ENCODE peak calls at places on chromosomes 7 and 10, in ten cellular contexts. Y is lower lobe of right lung; D is upper lobe of right lung; M is heart right ventricle; X is mammary epithelial cell; F is transverse colon; N is thoracic aorta; B is breast epithelium; Z is adrenal gland; E is CD8-positive, alpha-beta T cell. U is an unnamed sample.

GRCh38 chr7:22591271-22591670 is 91.3 kb upstream of the STEAP1B start:
- DNase-seq in Y (no peak), Z (no peak), B (no peak), E (no peak), D (no peak), F (no peak), M (no peak), X (peak; percentile 32), N (no peak), U (no peak)

GRCh38 chr7:81767883-81768282 is 2.0 kb downstream of the HGF start:
- DNase-seq in Z (no peak), D (no peak), Y (no peak), E (no peak), N (no peak), X (no peak), B (no peak), M (no peak), F (no peak), U (no peak)

GRCh38 chr10:95559466-95559865 is 1.7 kb downstream of the SORBS1 start:
- DNase-seq in E (no peak), Y (no peak), N (no peak), Z (no peak), X (no peak), B (no peak), F (no peak), D (no peak), M (no peak), U (no peak)

GRCh38 chr7:16609842-16610450 is 35.6 kb downstream of the ANKMY2 start:
- DNase-seq in E (no peak), Z (no peak), N (no peak), B (no peak), F (no peak), D (no peak), M (no peak), Y (no peak), X (no peak), U (no peak)

GRCh38 chr10:114616516-114616915 is 41.6 kb downstream of the ABLIM1 start:
- DNase-seq in Y (no peak), D (no peak), N (no peak), X (no peak), F (no peak), B (no peak), E (no peak), Z (no peak), M (no peak), U (no peak)

GRCh38 chr10:18397886-18398285 is 253.5 kb downstream of the NSUN6 start:
- DNase-seq in N (no peak), D (no peak), Y (no peak), E (no peak), Z (no peak), M (no peak), B (no peak), X (no peak), F (no peak), U (no peak)

GRCh38 chr10:46006219-46006618 is 24.2 kb downstream of the NCOA4 start:
- DNase-seq in F (no peak), B (no peak), Y (no peak), D (no peak), E (no peak), X (peak; percentile 61), N (no peak), M (no peak), Z (no peak), U (no peak)

GRCh38 chr7:125814030-125814535 is 884.5 kb upstream of the POT1 start:
- DNase-seq in E (no peak), Y (no peak), F (no peak), M (no peak), Z (no peak), N (no peak), B (no peak), X (no peak), D (no peak), U (no peak)

GRCh38 chr10:133260895-133261725 is 15.6 kb downstream of the ADAM8 start:
- DNase-seq in B (peak; percentile 46), E (peak; percentile 73), D (peak; percentile 88), Y (peak; percentile 85), F (peak; percentile 71), N (no peak), Z (peak; percentile 56), M (peak; percentile 72), X (no peak), U (peak; percentile 72)

GRCh38 chr10:31604141-31604540 is 285.1 kb downstream of the ZEB1 start:
- DNase-seq in Z (no peak), M (peak; percentile 27), F (no peak), X (no peak), Y (no peak), E (no peak), N (no peak), D (no peak), B (no peak), U (no peak)

GRCh38 chr10:43739171-43739570 is 90.5 kb upstream of the ZNF32 start:
- DNase-seq in Z (no peak), E (no peak), D (no peak), X (no peak), M (no peak), F (no peak), B (no peak), N (no peak), Y (no peak), U (no peak)

DNA sequence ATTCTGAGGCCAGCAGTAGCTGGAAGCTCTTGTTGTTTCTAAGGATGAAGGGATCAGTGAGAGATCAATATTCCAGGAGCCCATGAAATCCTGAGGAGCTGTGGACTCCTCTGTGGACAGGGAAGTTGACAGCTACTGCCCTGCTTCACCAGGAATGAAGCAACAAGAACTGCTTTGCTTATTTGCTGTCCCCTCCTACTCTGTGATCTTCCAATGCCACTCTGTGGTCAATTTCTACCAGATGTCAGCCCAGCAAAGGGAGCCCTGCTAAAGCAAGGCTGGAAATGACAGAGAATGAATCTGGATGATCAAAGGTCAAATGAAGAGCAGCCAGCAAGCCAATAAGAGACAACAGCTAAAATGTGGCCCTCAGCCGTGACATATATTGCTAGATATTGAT is 227.5 kb upstream of the CHRM2 start:
- DNase-seq in Z (no peak), Y (no peak), D (no peak), E (no peak), X (no peak), B (no peak), N (no peak), F (no peak), M (no peak), U (no peak)
- TF ChIP-seq CTCF in Z (no peak), Y (no peak), D (no peak), E (no peak), X (no peak), B (no peak), N (no peak), F (no peak), M (no peak), U (no peak)

GRCh38 chr7:135168489-135169140 is 1.9 kb downstream of the CYREN start:
- DNase-seq in N (no peak), Y (no peak), B (no peak), Z (no peak), E (no peak), F (no peak), D (no peak), X (no peak), M (no peak), U (no peak)

GRCh38 chr7:135166338-135166989 is 4.0 kb downstream of the CYREN start:
- DNase-seq in B (no peak), Y (no peak), Z (peak; percentile 51), X (no peak), N (no peak), F (no peak), E (no peak), M (no peak), D (no peak), U (no peak)

GRCh38 chr7:135168001-135168400 is 2.5 kb downstream of the CYREN start:
- DNase-seq in Z (no peak), Y (peak; percentile 70), E (no peak), F (peak; percentile 48), B (no peak), N (no peak), X (no peak), M (no peak), D (no peak), U (no peak)

GRCh38 chr7:135165862-135166261 is 4.6 kb downstream of the CYREN start:
- DNase-seq in M (no peak), D (no peak), Y (no peak), X (no peak), E (no peak), N (no peak), Z (no peak), B (no peak), F (no peak), U (no peak)

GRCh38 chr7:135167360-135167759 is 3.1 kb downstream of the CYREN start:
- DNase-seq in E (no peak), X (no peak), B (no peak), F (no peak), Z (no peak), Y (no peak), N (no peak), M (no peak), D (no peak), U (no peak)
- H3K4me3 ChIP-seq in E (no peak overlapping the region), X (no peak overlapping the region), B (no peak overlapping the region), F (no peak overlapping the region), Z (no peak overlapping the region), Y (no peak overlapping the region), N (no peak overlapping the region), M (no peak overlapping the region), D (no peak overlapping the region), U (no peak overlapping the region)

DNA sequence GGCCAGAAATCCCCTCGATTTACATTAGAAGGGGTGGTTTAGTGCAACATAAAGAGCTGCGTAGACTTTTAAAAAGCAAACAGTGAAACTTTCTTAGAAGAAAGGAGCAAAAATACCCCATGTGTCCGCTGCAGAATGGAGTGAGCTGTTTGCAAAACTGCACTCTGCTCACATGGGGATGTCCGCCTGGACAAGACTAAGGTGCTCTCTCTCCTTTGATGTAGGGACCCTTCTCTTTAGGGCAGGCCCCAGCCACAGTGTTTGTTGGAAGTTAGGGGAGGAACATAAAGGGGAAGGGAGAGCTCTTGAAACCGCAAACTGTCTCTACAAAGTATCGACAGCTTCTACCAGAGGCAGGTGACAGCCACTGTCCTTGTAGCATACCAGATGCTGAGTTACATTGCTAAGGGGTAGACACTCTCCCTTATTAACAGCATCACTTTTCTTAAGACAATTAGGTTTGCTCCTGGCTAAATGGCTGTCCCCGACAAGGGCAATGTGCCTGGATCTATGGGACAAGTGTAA is 528.1 kb downstream of the KCNMA1 start:
- DNase-seq in Z (no peak), N (no peak), E (no peak), M (no peak), D (no peak), Y (no peak), X (no peak), B (no peak), F (no peak), U (no peak)
- H3K36me3 ChIP-seq in Z (no peaks in the 10 kb centered on the region), N (no peaks in the 10 kb centered on the region), E (no peaks in the 10 kb centered on the region), M (no peaks in the 10 kb centered on the region), D (no peaks in the 10 kb centered on the region), Y (no peaks in the 10 kb centered on the region), X (no peaks in the 10 kb centered on the region), B (no peaks in the 10 kb centered on the region), F (no peaks in the 10 kb centered on the region), U (no peaks in the 10 kb centered on the region)

GRCh38 chr7:51006483-51007235 is 224.0 kb upstream of the GRB10 start:
- DNase-seq in D (peak; percentile 28), X (no peak), N (no peak), Z (no peak), E (no peak), F (no peak), Y (no peak), B (no peak), M (no peak), U (no peak)
- TF ChIP-seq CTCF in D (no peak), X (peak; percentile 3), N (no peak), Z (no peak), E (no peak), F (no peak), Y (no peak), B (no peak), M (no peak), U (no peak)

U was measured in thyroid gland.